ENCODE peak calls at places on chromosome 22, in ten cellular contexts. X is fibroblast of mammary gland, B is astrocyte of the cerebellum, I is testis, C is cardiac muscle cell, L is AG10803, K is GM23338, J is HFF-Myc, D is astrocyte of the spinal cord, R is heart left ventricle. S is an unnamed sample.

GRCh38 chr22:29762263-29762662 is 4.5 kb downstream of the ZMAT5 start:
- DNase-seq in X (no peak), B (no peak), I (no peak), C (no peak), L (no peak), K (no peak), J (no peak), D (no peak), R (no peak), S (no peak)

GRCh38 chr22:46259374-46259773 is 3.8 kb downstream of the PKDREJ start:
- DNase-seq in X (no peak), B (no peak), I (no peak), C (no peak), L (no peak), K (no peak), J (no peak), D (no peak), R (no peak), S (no peak)

GRCh38 chr22:22935546-22936157 is 48.0 kb downstream of the IGLL5 start:
- DNase-seq in X (no peak), B (no peak), I (no peak), C (no peak), L (no peak), K (peak), J (no peak), D (no peak), R (no peak), S (peak)

GRCh38 chr22:23789121-23789520 is 2.4 kb downstream of the SMARCB1 start:
- DNase-seq in X (no peak), B (no peak), I (no peak), C (no peak), L (no peak), K (peak), J (no peak), D (no peak), R (no peak), S (no peak)

GRCh38 chr22:20396639-20397038 is 2.7 kb downstream of the ZNF74 start:
- DNase-seq in X (peak), B (no peak), I (no peak), C (peak), L (peak), K (no peak), J (no peak), D (peak), R (no peak), S (no peak)

GRCh38 chr22:46936378-46936916 is 174.0 kb downstream of the TBC1D22A start:
- DNase-seq in X (no peak), B (peak), I (no peak), C (no peak), L (peak), K (no peak), J (no peak), D (peak), R (no peak), S (no peak)

GRCh38 chr22:24134090-24134846 is 47.0 kb upstream of the SUSD2 start:
- DNase-seq in X (peak), B (no peak), I (peak), C (no peak), L (no peak), K (peak), J (no peak), D (peak), R (peak), S (no peak)

GRCh38 chr22:37571258-37571991 is 8.5 kb downstream of the LGALS2 start:
- DNase-seq in X (no peak), B (no peak), I (no peak), C (no peak), L (no peak), K (peak), J (no peak), D (peak), R (peak), S (no peak)

GRCh38 chr22:46604306-46604690 is 15.9 kb upstream of the GRAMD4 start:
- DNase-seq in X (no peak), B (no peak), I (peak), C (peak), L (peak), K (no peak), J (no peak), D (no peak), R (no peak), S (peak)

GRCh38 chr22:50010676-50011446 is 1.7 kb downstream of the IL17REL start:
- DNase-seq in X (no peak), B (no peak), I (no peak), C (no peak), L (no peak), K (no peak), J (no peak), D (no peak), R (no peak), S (no peak)

GRCh38 chr22:28989035-28989464 is 72.6 kb downstream of the C22orf31 start:
- DNase-seq in X (peak), B (no peak), I (no peak), C (no peak), L (no peak), K (peak), J (no peak), D (no peak), R (no peak), S (no peak)

GRCh38 chr22:45585946-45586540 is 83.4 kb downstream of the FBLN1 start:
- DNase-seq in X (no peak), B (no peak), I (no peak), C (no peak), L (no peak), K (no peak), J (no peak), D (no peak), R (no peak), S (no peak)

GRCh38 chr22:45972091-45972867 is 4.7 kb downstream of the WNT7B start:
- DNase-seq in X (no peak), B (no peak), I (no peak), C (no peak), L (no peak), K (peak), J (no peak), D (peak), R (no peak), S (no peak)

GRCh38 chr22:44423556-44423955 is 74.5 kb downstream of the RTL6 start:
- DNase-seq in X (no peak), B (no peak), I (no peak), C (no peak), L (no peak), K (no peak), J (no peak), D (no peak), R (no peak), S (no peak)

GRCh38 chr22:46139895-46140350 is 10.4 kb upstream of the PPARA start:
- DNase-seq in X (no peak), B (no peak), I (peak), C (no peak), L (peak), K (no peak), J (no peak), D (no peak), R (peak), S (no peak)

GRCh38 chr22:36811094-36811797 is 5.6 kb downstream of the PVALB start:
- DNase-seq in X (no peak), B (no peak), I (no peak), C (no peak), L (no peak), K (no peak), J (no peak), D (no peak), R (no peak), S (no peak)

GRCh38 chr22:20238567-20239062 is 29.5 kb downstream of the RTN4R start:
- DNase-seq in X (peak), B (no peak), I (peak), C (no peak), L (no peak), K (peak), J (no peak), D (no peak), R (peak), S (peak)

GRCh38 chr22:19962909-19963806 is 21.5 kb upstream of the TXNRD2 start:
- DNase-seq in X (peak), B (no peak), I (no peak), C (no peak), L (peak), K (peak), J (no peak), D (no peak), R (no peak), S (no peak)

GRCh38 chr22:49255154-49255553 is 572.5 kb downstream of the BRD1 start:
- DNase-seq in X (no peak), B (no peak), I (no peak), C (no peak), L (no peak), K (no peak), J (no peak), D (no peak), R (no peak), S (no peak)

GRCh38 chr22:39173787-39174497 is 21.5 kb upstream of the CBX7 start:
- DNase-seq in X (no peak), B (no peak), I (no peak), C (peak), L (no peak), K (no peak), J (no peak), D (no peak), R (no peak), S (no peak)

GRCh38 chr22:45207533-45207932 is 33.2 kb downstream of the KIAA0930 start:
- DNase-seq in X (no peak), B (no peak), I (no peak), C (no peak), L (no peak), K (no peak), J (no peak), D (no peak), R (no peak), S (no peak)

GRCh38 chr22:41445171-41446056 is 1.2 kb downstream of the TOB2 start:
- DNase-seq in X (no peak), B (no peak), I (peak), C (no peak), L (no peak), K (peak), J (no peak), D (peak), R (peak), S (peak)

GRCh38 chr22:20040801-20041200 is 19.9 kb downstream of the TANGO2 start:
- DNase-seq in X (no peak), B (no peak), I (no peak), C (no peak), L (no peak), K (no peak), J (no peak), D (no peak), R (no peak), S (no peak)

GRCh38 chr22:38460367-38460952 is 5.5 kb upstream of the KCNJ4 start:
- DNase-seq in X (no peak), B (no peak), I (no peak), C (no peak), L (no peak), K (no peak), J (no peak), D (no peak), R (no peak), S (no peak)

GRCh38 chr22:37753746-37754145 is 54.0 kb upstream of the GCAT start:
- DNase-seq in X (no peak), B (no peak), I (no peak), C (no peak), L (no peak), K (no peak), J (no peak), D (no peak), R (no peak), S (no peak)

GRCh38 chr22:42651134-42651533 is 1.9 kb upstream of the CYB5R3 start:
- DNase-seq in X (peak), B (no peak), I (no peak), C (no peak), L (no peak), K (peak), J (no peak), D (peak), R (no peak), S (no peak)

GRCh38 chr22:42648368-42649260 is 578 bp downstream of the CYB5R3 start:
- DNase-seq in X (peak), B (no peak), I (peak), C (peak), L (peak), K (no peak), J (no peak), D (peak), R (peak), S (peak)

GRCh38 chr22:42648017-42648367 is 1.2 kb downstream of the CYB5R3 start:
- DNase-seq in X (no peak), B (no peak), I (no peak), C (no peak), L (no peak), K (no peak), J (no peak), D (no peak), R (no peak), S (no peak)

GRCh38 chr22:42646569-42647525 is 2.3 kb downstream of the CYB5R3 start:
- DNase-seq in X (no peak), B (no peak), I (peak), C (peak), L (peak), K (no peak), J (no peak), D (no peak), R (peak), S (no peak)

DNA sequence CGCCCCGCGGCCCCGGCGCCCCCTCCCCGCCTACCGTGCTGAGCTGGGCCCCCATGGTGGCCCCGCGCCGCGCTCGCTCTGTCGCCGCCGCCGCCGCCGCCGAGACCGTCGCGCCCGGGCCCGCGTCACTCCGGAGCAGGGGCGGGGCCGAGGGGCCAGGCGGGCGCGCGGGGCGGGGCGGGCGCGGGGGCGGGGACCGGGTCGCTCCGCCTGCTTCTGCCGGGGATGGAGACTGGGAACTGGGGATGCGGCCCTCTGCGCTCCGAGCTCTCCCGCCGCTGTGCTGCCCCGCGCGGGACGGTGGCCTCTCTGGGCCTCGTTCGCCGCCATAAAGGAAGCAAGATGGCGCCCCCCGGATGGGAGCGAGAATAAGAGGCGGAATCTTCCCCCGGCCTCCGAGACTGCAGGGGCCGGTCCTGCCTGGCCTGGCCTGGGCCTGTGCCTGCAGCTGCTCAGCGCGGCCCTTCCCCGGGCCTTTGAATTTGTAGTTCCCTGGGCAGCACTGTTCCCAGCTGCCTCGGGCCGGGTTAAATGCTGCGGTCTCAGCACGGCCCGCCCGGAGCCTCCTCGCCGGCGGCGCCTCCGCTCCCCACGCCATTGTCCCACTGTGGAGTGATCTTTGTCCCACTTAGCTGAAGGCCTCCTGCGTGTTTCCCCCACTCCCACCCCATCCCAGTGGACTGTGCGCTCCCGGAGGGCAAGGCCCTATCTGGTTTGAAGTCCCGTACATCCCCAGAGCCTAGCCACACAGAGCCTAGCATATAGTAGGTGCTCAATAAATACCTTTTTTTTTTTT is at the start of gene CYB5R3:
- DNase-seq in X (peak), B (no peak), I (peak), C (peak), L (peak), K (peak), J (no peak), D (peak), R (peak), S (peak)
- TF ChIP-seq CTCF in X (no peak), B (no peak), I (no peak), C (no peak), L (no peak), K (no peak), J (no peak), D (no peak), R (no peak), S (no peak)

GRCh38 chr22:25563757-25564319 is 637 bp upstream of the GRK3 start:
- DNase-seq in X (no peak), B (no peak), I (peak), C (no peak), L (no peak), K (peak), J (no peak), D (no peak), R (peak), S (peak)
- TF ChIP-seq CTCF in X (no peak), B (no peak), I (no peak), C (no peak), L (no peak), K (peak), J (no peak), D (no peak), R (no peak), S (no peak)

GRCh38 chr22:27485842-27486241 is 315.7 kb downstream of the MN1 start:
- DNase-seq in X (no peak), B (no peak), I (no peak), C (no peak), L (no peak), K (no peak), J (no peak), D (no peak), R (no peak), S (no peak)

GRCh38 chr22:27489265-27489675 is 312.3 kb downstream of the MN1 start:
- DNase-seq in X (peak), B (no peak), I (no peak), C (peak), L (no peak), K (no peak), J (no peak), D (peak), R (no peak), S (no peak)

GRCh38 chr22:27490080-27490479 is 311.5 kb downstream of the MN1 start:
- DNase-seq in X (no peak), B (no peak), I (no peak), C (no peak), L (no peak), K (no peak), J (no peak), D (no peak), R (no peak), S (no peak)

GRCh38 chr22:27487600-27488450 is 313.7 kb downstream of the MN1 start:
- DNase-seq in X (peak), B (peak), I (no peak), C (no peak), L (no peak), K (no peak), J (no peak), D (peak), R (no peak), S (no peak)

DNA sequence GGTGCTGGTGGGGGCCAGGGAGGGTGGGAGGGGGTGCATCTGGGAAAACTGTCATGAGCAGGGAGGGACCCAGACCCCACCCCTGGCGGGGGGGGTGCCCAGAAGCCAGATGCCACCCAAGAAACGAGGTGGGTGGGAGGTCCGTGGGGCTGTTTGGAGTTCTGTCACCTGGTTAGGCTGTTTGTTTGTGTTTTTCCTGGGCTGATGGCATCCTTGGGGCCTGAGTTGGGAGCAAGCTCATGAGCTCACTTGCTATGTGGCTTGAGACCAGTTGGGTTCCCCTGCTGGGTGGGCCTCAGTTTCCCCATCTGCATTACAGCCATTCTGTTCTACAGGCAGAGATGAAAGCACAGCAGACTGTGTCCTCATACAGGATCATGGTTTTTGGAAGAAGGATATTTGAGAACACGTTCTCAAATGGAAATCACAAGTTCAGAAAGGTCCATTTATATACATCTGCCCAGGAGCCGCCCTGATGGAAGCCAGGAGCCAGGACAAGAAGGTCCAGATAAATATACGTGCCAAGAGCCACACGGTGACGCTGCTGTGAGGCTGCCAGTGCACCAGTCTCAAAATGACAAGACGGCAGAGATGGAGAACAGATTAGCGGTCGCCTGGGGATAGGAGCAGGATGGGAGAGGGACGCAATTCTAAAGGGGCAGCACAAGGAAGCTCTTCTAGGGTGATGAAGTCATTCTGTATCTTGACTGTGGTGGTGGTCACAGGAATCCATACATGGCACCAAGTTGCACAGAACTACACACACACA is 312.9 kb downstream of the MN1 start:
- DNase-seq in X (no peak), B (no peak), I (peak), C (peak), L (no peak), K (no peak), J (no peak), D (no peak), R (no peak), S (no peak)
- TF ChIP-seq CTCF in X (no peak), B (peak), I (no peak), C (no peak), L (no peak), K (no peak), J (no peak), D (no peak), R (peak), S (no peak)

GRCh38 chr22:35470903-35471321 is 69.7 kb upstream of the RASD2 start:
- DNase-seq in X (peak), B (no peak), I (no peak), C (no peak), L (no peak), K (peak), J (no peak), D (no peak), R (no peak), S (no peak)
- TF ChIP-seq CTCF in X (peak), B (no peak), I (no peak), C (no peak), L (no peak), K (peak), J (peak), D (no peak), R (no peak), S (no peak)